ENCODE peak calls at places on chromosomes 11 and 22, in ten cellular contexts. S is ovary; O is CD4-positive, alpha-beta T cell; X is BJ; D is choroid plexus epithelial cell; H is astrocyte of the spinal cord; T is fibroblast of pulmonary artery; P is fibroblast of mammary gland; N is Peyer's patch; W is vagina. E is an unnamed sample.

GRCh38 chr22:22407061-22407460 is 101.5 kb downstream of the ZNF280B start:
- DNase-seq in S (no peak), O (no peak), X (no peak), D (no peak), H (no peak), T (no peak), P (no peak), N (no peak), W (peak; percentile 49), E (no peak)

GRCh38 chr11:1559103-1559951 is 12.7 kb downstream of the DUSP8 start:
- DNase-seq in S (peak; percentile 55), O (no peak), X (peak; percentile 39), D (no peak), H (peak; percentile 44), T (peak; percentile 80), P (no peak), N (peak; percentile 55), W (no peak), E (no peak)

GRCh38 chr22:33971561-33971961 is 51.3 kb upstream of the LARGE1 start:
- DNase-seq in S (no peak), O (no peak), X (no peak), D (no peak), H (no peak), T (no peak), P (no peak), N (no peak), W (no peak), E (no peak)

GRCh38 chr11:77046060-77046501 is 11.9 kb downstream of the B3GNT6 start:
- DNase-seq in S (peak; percentile 65), O (peak; percentile 65), X (no peak), D (peak; percentile 23), H (no peak), T (peak; percentile 13), P (peak; percentile 5), N (no peak), W (no peak), E (peak; percentile 77)

GRCh38 chr11:3074912-3075589 is 17.8 kb upstream of the CARS1 start:
- DNase-seq in S (no peak), O (no peak), X (no peak), D (no peak), H (no peak), T (no peak), P (no peak), N (no peak), W (no peak), E (no peak)

GRCh38 chr22:49209452-49210195 is 618.0 kb downstream of the BRD1 start:
- DNase-seq in S (no peak), O (no peak), X (no peak), D (no peak), H (no peak), T (no peak), P (no peak), N (no peak), W (peak; percentile 82), E (no peak)

GRCh38 chr11:111327908-111328624 is 29.7 kb downstream of the POU2AF3 start:
- DNase-seq in S (no peak), O (no peak), X (no peak), D (no peak), H (no peak), T (no peak), P (no peak), N (no peak), W (no peak), E (no peak)

GRCh38 chr11:6611092-6612007 is 666 bp downstream of the TAF10 start:
- DNase-seq in S (peak; percentile 76), O (no peak), X (no peak), D (peak; percentile 51), H (peak; percentile 19), T (peak; percentile 31), P (peak; percentile 20), N (peak; percentile 28), W (peak; percentile 93), E (no peak)

GRCh38 chr11:132646890-132647289 is 885.4 kb downstream of the OPCML start:
- DNase-seq in S (no peak), O (no peak), X (no peak), D (no peak), H (no peak), T (no peak), P (no peak), N (no peak), W (no peak), E (no peak)

GRCh38 chr11:12585861-12586260 is 88.4 kb upstream of the TEAD1 start:
- DNase-seq in S (no peak), O (no peak), X (no peak), D (peak; percentile 46), H (no peak), T (no peak), P (peak; percentile 23), N (no peak), W (no peak), E (no peak)

GRCh38 chr11:121347805-121348204 is 55.2 kb downstream of the SC5D start:
- DNase-seq in S (no peak), O (no peak), X (no peak), D (no peak), H (no peak), T (no peak), P (no peak), N (no peak), W (no peak), E (no peak)

GRCh38 chr11:68750197-68750987 is 928 bp downstream of the TESMIN start:
- DNase-seq in S (peak; percentile 42), O (peak; percentile 20), X (no peak), D (no peak), H (no peak), T (no peak), P (no peak), N (peak; percentile 23), W (no peak), E (peak; percentile 41)

DNA sequence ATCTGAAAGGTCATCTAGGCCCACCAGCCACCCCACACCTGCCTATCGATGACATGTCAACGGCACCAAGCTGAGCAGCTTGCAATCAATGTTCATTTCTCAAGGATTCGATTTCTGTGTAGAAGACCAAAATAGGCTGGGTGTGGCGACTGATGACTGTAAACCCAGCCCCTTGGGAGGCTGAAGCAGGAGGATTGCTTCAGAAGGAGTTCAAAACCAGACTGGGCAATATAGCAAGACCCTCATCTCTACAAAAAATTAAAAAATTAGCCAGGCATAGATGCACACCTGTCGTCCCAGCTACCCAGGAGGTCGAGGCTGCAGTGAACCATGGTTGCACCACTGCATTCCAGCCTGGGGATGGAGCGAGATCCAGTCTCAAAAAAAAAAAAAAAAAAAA is 108.7 kb downstream of the MICAL3 start:
- DNase-seq in S (no peak), O (no peak), X (no peak), D (no peak), H (no peak), T (no peak), P (no peak), N (no peak), W (no peak), E (no peak)
- TF ChIP-seq CTCF in S (no peak), O (no peak), X (no peak), D (no peak), H (no peak), T (peak; percentile 2), P (no peak), N (no peak), W (no peak), E (no peak)

DNA sequence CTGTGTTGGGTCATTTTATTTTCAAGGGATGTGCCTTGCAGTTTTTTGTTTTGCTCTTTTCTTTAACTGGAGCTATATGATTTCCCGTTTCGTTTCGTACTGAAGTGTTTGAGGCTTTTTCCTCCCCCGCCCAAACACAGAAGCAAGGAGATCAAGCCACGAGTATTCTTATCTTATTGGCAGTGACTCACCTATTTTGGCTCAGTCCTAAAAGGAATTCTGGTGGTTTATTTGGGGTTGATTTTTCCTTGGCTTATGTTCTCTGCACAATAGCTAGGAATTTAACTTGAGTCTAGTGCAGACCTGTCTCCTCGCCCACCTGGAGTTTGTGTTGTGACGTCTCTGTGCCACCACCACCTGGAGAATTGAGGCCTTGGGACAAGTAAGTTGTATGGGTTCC is 90.6 kb upstream of the BIRC3 start:
- DNase-seq in S (no peak), O (no peak), X (no peak), D (peak; percentile 82), H (peak; percentile 86), T (peak; percentile 82), P (peak; percentile 67), N (no peak), W (no peak), E (no peak)
- TF ChIP-seq CTCF in S (no peak), O (no peak), X (no peak), D (no peak), H (no peak), T (no peak), P (no peak), N (no peak), W (no peak), E (no peak)

GRCh38 chr22:24157783-24158170 is 23.5 kb upstream of the SUSD2 start:
- DNase-seq in S (no peak), O (no peak), X (no peak), D (no peak), H (no peak), T (no peak), P (peak; percentile 24), N (peak; percentile 55), W (no peak), E (no peak)
- TF ChIP-seq CTCF in S (no peak), O (no peak), X (no peak), D (peak; percentile 18), H (no peak), T (no peak), P (no peak), N (no peak), W (no peak), E (no peak)

GRCh38 chr22:27315833-27316232 is 485.7 kb downstream of the MN1 start:
- DNase-seq in S (no peak), O (no peak), X (no peak), D (no peak), H (no peak), T (no peak), P (no peak), N (no peak), W (no peak), E (no peak)

GRCh38 chr22:27318516-27318915 is 483.0 kb downstream of the MN1 start:
- DNase-seq in S (no peak), O (no peak), X (peak; percentile 22), D (peak; percentile 95), H (peak; percentile 48), T (peak; percentile 94), P (peak; percentile 21), N (no peak), W (no peak), E (no peak)

GRCh38 chr22:27317961-27318360 is 483.6 kb downstream of the MN1 start:
- DNase-seq in S (no peak), O (no peak), X (peak; percentile 19), D (no peak), H (no peak), T (no peak), P (no peak), N (no peak), W (no peak), E (no peak)

GRCh38 chr22:27314276-27314807 is 487.2 kb downstream of the MN1 start:
- DNase-seq in S (no peak), O (no peak), X (no peak), D (no peak), H (no peak), T (no peak), P (no peak), N (no peak), W (no peak), E (no peak)

DNA sequence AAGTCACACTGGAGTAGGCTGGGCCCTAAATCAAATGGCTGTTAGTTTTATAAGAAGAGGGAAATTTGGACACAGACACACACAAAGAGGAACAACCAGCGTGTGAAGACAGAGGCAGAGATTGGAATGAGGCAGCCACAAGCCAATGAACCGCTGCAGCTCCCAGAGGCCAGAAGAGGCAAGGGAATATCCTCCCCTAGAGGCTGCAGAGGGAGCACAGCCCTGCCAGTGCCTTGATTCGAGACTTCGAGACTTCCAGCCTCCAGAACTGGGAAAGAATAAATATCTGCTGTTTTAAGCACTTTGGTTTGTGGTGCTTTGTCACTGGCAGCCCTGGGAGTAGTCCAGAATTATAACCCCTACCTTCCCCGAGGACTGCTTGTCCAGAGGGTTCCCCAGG is 484.4 kb downstream of the MN1 start:
- DNase-seq in S (no peak), O (no peak), X (no peak), D (no peak), H (no peak), T (peak; percentile 28), P (no peak), N (no peak), W (no peak), E (no peak)
- TF ChIP-seq CTCF in S (no peak), O (no peak), X (no peak), D (peak; percentile 33), H (peak; percentile 24), T (peak; percentile 31), P (peak; percentile 11), N (no peak), W (no peak), E (no peak)

E was measured in endothelial cell.